ENCODE peak calls at places on chromosomes 1 and 21, in five cellular contexts. One of them, this sample, is unnamed.
A peak's percentile ranks its signal among the peaks of the same experiment; 100 is the strongest.

GRCh38 chr1:117205368-117205767 is 5.4 kb downstream of the VTCN1 start:
- DNase-seq in PC-9: no peak
- DNase-seq in SK-N-SH: no peak
- DNase-seq in hepatocyte: no peak
- DNase-seq in PC-3: no peak
- DNase-seq in this sample: no peak

GRCh38 chr1:18953656-18954259 is 2.7 kb downstream of the IFFO2 start:
- DNase-seq in PC-9: no peak
- DNase-seq in SK-N-SH: no peak
- DNase-seq in hepatocyte: no peak
- DNase-seq in PC-3: no peak
- DNase-seq in this sample: no peak

GRCh38 chr1:162854245-162854860 is 6.6 kb downstream of the CCDC190 start:
- DNase-seq in PC-3: peak; percentile 93
- DNase-seq in PC-9: peak; percentile 68
- DNase-seq in hepatocyte: peak; percentile 76
- DNase-seq in SK-N-SH: peak; percentile 66
- DNase-seq in this sample: peak; percentile 83

GRCh38 chr1:59520759-59521442 is 224.0 kb downstream of the FGGY start:
- DNase-seq in hepatocyte: peak; percentile 25
- DNase-seq in PC-9: no peak
- DNase-seq in SK-N-SH: no peak
- DNase-seq in PC-3: no peak
- DNase-seq in this sample: no peak

GRCh38 chr1:153775432-153776311 is 465 bp downstream of the SLC27A3 start:
- DNase-seq in PC-3: peak; percentile 79
- DNase-seq in hepatocyte: peak; percentile 91
- DNase-seq in SK-N-SH: peak; percentile 81
- DNase-seq in PC-9: peak; percentile 58
- DNase-seq in this sample: peak; percentile 83

GRCh38 chr1:164672610-164673009 is 113.6 kb downstream of the PBX1 start:
- DNase-seq in PC-3: no peak
- DNase-seq in SK-N-SH: no peak
- DNase-seq in hepatocyte: no peak
- DNase-seq in PC-9: no peak
- DNase-seq in this sample: no peak

GRCh38 chr1:30032302-30032701 is 691.1 kb downstream of the MATN1 start:
- DNase-seq in SK-N-SH: no peak
- DNase-seq in PC-3: no peak
- DNase-seq in PC-9: no peak
- DNase-seq in hepatocyte: no peak
- DNase-seq in this sample: no peak

GRCh38 chr1:41486053-41486891 is 1.8 kb upstream of the EDN2 start:
- DNase-seq in hepatocyte: no peak
- DNase-seq in PC-3: no peak
- DNase-seq in SK-N-SH: no peak
- DNase-seq in PC-9: no peak
- DNase-seq in this sample: no peak

GRCh38 chr1:87636198-87636892 is 307.7 kb downstream of the LMO4 start:
- DNase-seq in hepatocyte: no peak
- DNase-seq in PC-9: no peak
- DNase-seq in PC-3: no peak
- DNase-seq in SK-N-SH: no peak
- DNase-seq in this sample: no peak

GRCh38 chr21:34817821-34818662 is 149.2 kb downstream of the CLIC6 start:
- DNase-seq in hepatocyte: peak; percentile 60
- DNase-seq in PC-9: no peak
- DNase-seq in SK-N-SH: no peak
- DNase-seq in PC-3: no peak
- DNase-seq in this sample: no peak

GRCh38 chr1:205227584-205228006 is at the start of gene TMCC2:
- DNase-seq in PC-9: peak; percentile 52
- DNase-seq in PC-3: peak; percentile 92
- DNase-seq in SK-N-SH: peak; percentile 99
- DNase-seq in hepatocyte: peak; percentile 89
- DNase-seq in this sample: peak; percentile 96

GRCh38 chr21:38984568-38984967 is 178.8 kb downstream of the ETS2 start:
- DNase-seq in PC-3: no peak
- DNase-seq in SK-N-SH: peak; percentile 47
- DNase-seq in PC-9: no peak
- DNase-seq in hepatocyte: no peak
- DNase-seq in this sample: no peak

GRCh38 chr1:44811714-44812151 is 3.4 kb downstream of the BTBD19 start:
- DNase-seq in PC-3: no peak
- DNase-seq in hepatocyte: peak; percentile 62
- DNase-seq in PC-9: no peak
- DNase-seq in SK-N-SH: peak; percentile 47
- DNase-seq in this sample: no peak

GRCh38 chr1:183569141-183569540 is 21.1 kb downstream of the NCF2 start:
- DNase-seq in PC-9: peak; percentile 85
- DNase-seq in hepatocyte: peak; percentile 23
- DNase-seq in SK-N-SH: no peak
- DNase-seq in PC-3: peak; percentile 82
- DNase-seq in this sample: no peak

GRCh38 chr1:58392083-58392482 is 154.4 kb downstream of the OMA1 start:
- DNase-seq in PC-9: no peak
- DNase-seq in SK-N-SH: no peak
- DNase-seq in hepatocyte: no peak
- DNase-seq in PC-3: no peak
- DNase-seq in this sample: peak; percentile 82

GRCh38 chr1:156528231-156528630 is 27.7 kb upstream of the MEF2D start:
- DNase-seq in PC-3: no peak
- DNase-seq in SK-N-SH: no peak
- DNase-seq in PC-9: no peak
- DNase-seq in hepatocyte: no peak
- DNase-seq in this sample: no peak

GRCh38 chr1:79603862-79604261 is 597.3 kb upstream of the ADGRL4 start:
- DNase-seq in PC-9: no peak
- DNase-seq in hepatocyte: peak; percentile 44
- DNase-seq in PC-3: peak; percentile 3
- DNase-seq in SK-N-SH: no peak
- DNase-seq in this sample: no peak

GRCh38 chr1:17460265-17460664 is 20.8 kb upstream of the RCC2 start:
- DNase-seq in PC-3: peak; percentile 94
- DNase-seq in hepatocyte: no peak
- DNase-seq in PC-9: peak; percentile 94
- DNase-seq in SK-N-SH: no peak
- DNase-seq in this sample: no peak

GRCh38 chr21:41168391-41169257 is 664 bp downstream of the BACE2 start:
- DNase-seq in SK-N-SH: peak; percentile 27
- DNase-seq in PC-3: peak; percentile 61
- DNase-seq in PC-9: peak; percentile 35
- DNase-seq in hepatocyte: peak; percentile 66
- DNase-seq in this sample: no peak

GRCh38 chr1:33736496-33736895 is 127.4 kb upstream of the HMGB4 start:
- DNase-seq in SK-N-SH: no peak
- DNase-seq in hepatocyte: no peak
- DNase-seq in PC-9: no peak
- DNase-seq in PC-3: no peak
- DNase-seq in this sample: no peak

GRCh38 chr1:205122489-205122882 is 708 bp upstream of the RBBP5 start:
- DNase-seq in hepatocyte: no peak
- DNase-seq in PC-9: no peak
- DNase-seq in PC-3: no peak
- DNase-seq in SK-N-SH: no peak
- DNase-seq in this sample: no peak

GRCh38 chr1:57279909-57280666 is 143.8 kb downstream of the DAB1 start:
- DNase-seq in hepatocyte: peak; percentile 78
- DNase-seq in PC-9: peak; percentile 48
- DNase-seq in SK-N-SH: no peak
- DNase-seq in PC-3: peak; percentile 22
- DNase-seq in this sample: no peak

GRCh38 chr1:114043548-114043947 is 64.3 kb downstream of the OLFML3 start:
- DNase-seq in SK-N-SH: no peak
- DNase-seq in PC-9: no peak
- DNase-seq in hepatocyte: no peak
- DNase-seq in PC-3: no peak
- DNase-seq in this sample: no peak
- H3K9me2 ChIP-seq in SK-N-SH: no peaks in the 10 kb centered on the region
- H3K9me2 ChIP-seq in PC-9: no peaks in the 10 kb centered on the region
- H3K9me2 ChIP-seq in hepatocyte: no peaks in the 10 kb centered on the region
- H3K9me2 ChIP-seq in PC-3: no peaks in the 10 kb centered on the region
- H3K9me2 ChIP-seq in this sample: no peaks in the 10 kb centered on the region

GRCh38 chr1:107981277-107981676 is 16.3 kb upstream of the VAV3 start:
- DNase-seq in PC-3: no peak
- DNase-seq in SK-N-SH: no peak
- DNase-seq in hepatocyte: no peak
- DNase-seq in PC-9: no peak
- DNase-seq in this sample: no peak
- H3K4me2 ChIP-seq in PC-3: no peak overlapping the region
- H3K4me2 ChIP-seq in SK-N-SH: no peak overlapping the region
- H3K4me2 ChIP-seq in hepatocyte: no peak overlapping the region
- H3K4me2 ChIP-seq in PC-9: no peak overlapping the region
- H3K4me2 ChIP-seq in this sample: no peak overlapping the region

GRCh38 chr1:221723018-221723917 is 18.6 kb downstream of the DUSP10 start:
- DNase-seq in PC-3: no peak
- DNase-seq in SK-N-SH: no peak
- DNase-seq in hepatocyte: no peak
- DNase-seq in PC-9: no peak
- DNase-seq in this sample: no peak
- H3K79me2 ChIP-seq in PC-3: no peaks in the 10 kb centered on the region
- H3K79me2 ChIP-seq in SK-N-SH: peaks cover 4% of the 10 kb centered on the region
- H3K79me2 ChIP-seq in hepatocyte: peaks cover 2% of the 10 kb centered on the region
- H3K79me2 ChIP-seq in PC-9: peaks cover 8% of the 10 kb centered on the region
- H3K79me2 ChIP-seq in this sample: no peaks in the 10 kb centered on the region

DNA sequence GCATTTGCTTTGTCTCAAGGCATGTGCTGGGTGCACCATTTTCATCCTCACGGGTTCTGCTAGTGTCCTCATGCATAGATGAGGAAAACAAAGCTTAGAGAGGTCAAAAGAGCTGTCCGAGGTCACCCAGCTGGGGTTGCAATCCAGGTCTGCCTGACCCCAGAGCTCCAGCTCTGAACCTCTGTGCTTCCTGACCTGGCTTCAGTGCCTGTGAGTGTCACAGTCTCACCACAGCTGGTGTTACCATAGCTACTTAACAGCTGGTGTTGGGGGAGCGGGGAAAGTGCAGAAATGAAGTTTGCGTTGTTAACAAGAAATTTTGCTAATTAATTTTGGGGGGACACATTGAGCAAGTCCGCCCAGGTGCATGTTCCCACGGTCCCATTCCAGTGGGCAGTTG is 328.5 kb downstream of the KIF26B start:
- DNase-seq in hepatocyte: no peak
- DNase-seq in PC-3: no peak
- DNase-seq in SK-N-SH: no peak
- DNase-seq in PC-9: no peak
- DNase-seq in this sample: no peak
- H3K9me2 ChIP-seq in hepatocyte: no peaks in the 10 kb centered on the region
- H3K9me2 ChIP-seq in PC-3: no peaks in the 10 kb centered on the region
- H3K9me2 ChIP-seq in SK-N-SH: no peaks in the 10 kb centered on the region
- H3K9me2 ChIP-seq in PC-9: no peaks in the 10 kb centered on the region
- H3K9me2 ChIP-seq in this sample: no peaks in the 10 kb centered on the region

GRCh38 chr1:22140681-22141080 is 2.2 kb downstream of the WNT4 start:
- DNase-seq in PC-9: peak; percentile 47
- DNase-seq in PC-3: peak; percentile 36
- DNase-seq in SK-N-SH: no peak
- DNase-seq in hepatocyte: no peak
- DNase-seq in this sample: no peak

GRCh38 chr1:22141493-22141892 is 1.4 kb downstream of the WNT4 start:
- DNase-seq in hepatocyte: no peak
- DNase-seq in PC-9: no peak
- DNase-seq in PC-3: no peak
- DNase-seq in SK-N-SH: no peak
- DNase-seq in this sample: no peak

GRCh38 chr1:22143065-22143514 is at the start of gene WNT4:
- DNase-seq in PC-3: peak; percentile 42
- DNase-seq in SK-N-SH: peak; percentile 92
- DNase-seq in PC-9: no peak
- DNase-seq in hepatocyte: peak; percentile 75
- DNase-seq in this sample: no peak

GRCh38 chr1:22142315-22143064 is 407 bp downstream of the WNT4 start:
- DNase-seq in PC-3: peak; percentile 30
- DNase-seq in PC-9: no peak
- DNase-seq in SK-N-SH: peak; percentile 82
- DNase-seq in hepatocyte: peak; percentile 54
- DNase-seq in this sample: no peak

GRCh38 chr1:22141948-22142314 is 966 bp downstream of the WNT4 start:
- DNase-seq in SK-N-SH: peak; percentile 74
- DNase-seq in hepatocyte: peak; percentile 27
- DNase-seq in PC-9: no peak
- DNase-seq in PC-3: peak; percentile 8
- DNase-seq in this sample: no peak
- H3K4me2 ChIP-seq in SK-N-SH: peak overlapping the region; percentile 87
- H3K4me2 ChIP-seq in hepatocyte: peak overlapping the region; percentile 96
- H3K4me2 ChIP-seq in PC-9: peak overlapping the region; percentile 81
- H3K4me2 ChIP-seq in PC-3: peak overlapping the region; percentile 97
- H3K4me2 ChIP-seq in this sample: no peak overlapping the region

GRCh38 chr1:198867182-198867581 is 228.3 kb downstream of the PTPRC start:
- DNase-seq in hepatocyte: no peak
- DNase-seq in PC-3: no peak
- DNase-seq in SK-N-SH: no peak
- DNase-seq in PC-9: no peak
- DNase-seq in this sample: no peak
- H3K79me2 ChIP-seq in hepatocyte: peaks cover 6% of the 10 kb centered on the region
- H3K79me2 ChIP-seq in PC-3: no peaks in the 10 kb centered on the region
- H3K79me2 ChIP-seq in SK-N-SH: peaks cover 3% of the 10 kb centered on the region
- H3K79me2 ChIP-seq in PC-9: no peaks in the 10 kb centered on the region
- H3K79me2 ChIP-seq in this sample: peaks cover 23% of the 10 kb centered on the region

GRCh38 chr1:55235722-55236121 is 20.6 kb upstream of the USP24 start:
- DNase-seq in PC-3: peak; percentile 66
- DNase-seq in PC-9: peak; percentile 82
- DNase-seq in hepatocyte: no peak
- DNase-seq in SK-N-SH: no peak
- DNase-seq in this sample: no peak
- H3K9me2 ChIP-seq in PC-3: no peaks in the 10 kb centered on the region
- H3K9me2 ChIP-seq in PC-9: no peaks in the 10 kb centered on the region
- H3K9me2 ChIP-seq in hepatocyte: no peaks in the 10 kb centered on the region
- H3K9me2 ChIP-seq in SK-N-SH: no peaks in the 10 kb centered on the region
- H3K9me2 ChIP-seq in this sample: no peaks in the 10 kb centered on the region

DNA sequence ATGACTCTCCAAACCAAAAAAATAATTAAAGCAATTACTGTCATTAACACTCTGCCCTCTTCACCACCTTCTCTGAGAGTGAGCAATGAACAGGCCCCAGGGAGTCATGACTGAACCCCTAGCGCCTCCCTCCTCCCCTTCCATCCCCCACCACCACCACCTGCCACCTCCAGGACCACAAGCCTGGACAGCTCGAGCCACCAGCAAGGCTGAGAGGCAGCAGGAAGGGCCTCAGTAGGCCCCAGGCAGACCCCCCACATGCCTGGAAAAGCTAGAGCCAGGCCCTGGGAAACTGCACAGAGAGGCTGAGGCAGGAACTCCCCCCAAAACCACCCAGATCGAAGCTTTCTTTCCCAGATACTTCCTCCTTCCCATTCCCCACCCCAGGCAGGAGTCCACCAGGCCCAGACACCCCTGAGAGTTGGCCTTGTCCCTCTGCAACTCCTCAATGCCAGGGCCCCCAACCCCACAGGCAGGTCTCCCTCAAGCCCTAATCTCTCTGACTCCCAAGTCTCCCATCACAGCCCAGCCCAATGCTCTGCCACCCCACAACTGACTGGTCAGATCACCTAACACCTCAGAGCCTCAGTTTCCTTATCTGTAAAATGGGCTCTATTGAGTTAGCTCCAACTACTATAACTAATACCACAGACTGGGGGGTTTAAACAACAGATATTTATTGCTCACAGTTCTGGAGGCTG is 35.3 kb upstream of the ZC3H12A start:
- DNase-seq in SK-N-SH: no peak
- DNase-seq in PC-3: no peak
- DNase-seq in hepatocyte: no peak
- DNase-seq in PC-9: no peak
- DNase-seq in this sample: no peak
- H3K4me2 ChIP-seq in SK-N-SH: no peak overlapping the region
- H3K4me2 ChIP-seq in PC-3: no peak overlapping the region
- H3K4me2 ChIP-seq in hepatocyte: no peak overlapping the region
- H3K4me2 ChIP-seq in PC-9: no peak overlapping the region
- H3K4me2 ChIP-seq in this sample: no peak overlapping the region

GRCh38 chr1:110551278-110551809 is 32.4 kb upstream of the KCNA10 start:
- DNase-seq in PC-9: no peak
- DNase-seq in PC-3: no peak
- DNase-seq in SK-N-SH: no peak
- DNase-seq in hepatocyte: no peak
- DNase-seq in this sample: no peak
- H3K79me2 ChIP-seq in PC-9: no peaks in the 10 kb centered on the region
- H3K79me2 ChIP-seq in PC-3: no peaks in the 10 kb centered on the region
- H3K79me2 ChIP-seq in SK-N-SH: no peaks in the 10 kb centered on the region
- H3K79me2 ChIP-seq in hepatocyte: no peaks in the 10 kb centered on the region
- H3K79me2 ChIP-seq in this sample: no peaks in the 10 kb centered on the region